ENCODE peak calls at places on chromosomes 13 and 19, in seven cellular contexts. One of them, this sample, is unnamed.

GRCh38 chr13:37047032-37047431 is 12.5 kb downstream of the SUPT20H start:
- DNase-seq in activated gamma-delta T cell: no peak
- DNase-seq in ELF-1: no peak
- DNase-seq in germinal center: no peak
- DNase-seq in NCI-H2081: no peak
- DNase-seq in stimulated activated CD4-positive, alpha-beta T cell treated with anti-CD3 and anti-CD28 coated beads, Interleukin-1b, Interleukin-23, amount 100 ng/mL, for 24 hours: no peak
- DNase-seq in skeletal muscle cell: no peak
- DNase-seq in this sample: no peak

GRCh38 chr13:114151565-114152284 is 19.3 kb upstream of the RASA3 start:
- DNase-seq in germinal center: no peak
- DNase-seq in NCI-H2081: no peak
- DNase-seq in skeletal muscle cell: no peak
- DNase-seq in stimulated activated CD4-positive, alpha-beta T cell treated with anti-CD3 and anti-CD28 coated beads, Interleukin-1b, Interleukin-23, amount 100 ng/mL, for 24 hours: no peak
- DNase-seq in ELF-1: no peak
- DNase-seq in activated gamma-delta T cell: no peak
- DNase-seq in this sample: no peak

GRCh38 chr13:91817250-91817649 is 418.8 kb downstream of the GPC5 start:
- DNase-seq in activated gamma-delta T cell: no peak
- DNase-seq in skeletal muscle cell: no peak
- DNase-seq in ELF-1: no peak
- DNase-seq in NCI-H2081: no peak
- DNase-seq in stimulated activated CD4-positive, alpha-beta T cell treated with anti-CD3 and anti-CD28 coated beads, Interleukin-1b, Interleukin-23, amount 100 ng/mL, for 24 hours: no peak
- DNase-seq in germinal center: no peak
- DNase-seq in this sample: peak

GRCh38 chr19:19227217-19227616 is 15.5 kb downstream of the NCAN start:
- DNase-seq in germinal center: no peak
- DNase-seq in stimulated activated CD4-positive, alpha-beta T cell treated with anti-CD3 and anti-CD28 coated beads, Interleukin-1b, Interleukin-23, amount 100 ng/mL, for 24 hours: no peak
- DNase-seq in activated gamma-delta T cell: no peak
- DNase-seq in NCI-H2081: no peak
- DNase-seq in skeletal muscle cell: no peak
- DNase-seq in ELF-1: no peak
- DNase-seq in this sample: no peak

GRCh38 chr13:91133941-91134772 is 213.3 kb upstream of the MIR17HG start:
- DNase-seq in skeletal muscle cell: no peak
- DNase-seq in activated gamma-delta T cell: no peak
- DNase-seq in NCI-H2081: peak
- DNase-seq in stimulated activated CD4-positive, alpha-beta T cell treated with anti-CD3 and anti-CD28 coated beads, Interleukin-1b, Interleukin-23, amount 100 ng/mL, for 24 hours: peak
- DNase-seq in ELF-1: peak
- DNase-seq in germinal center: peak
- DNase-seq in this sample: peak

GRCh38 chr19:54164369-54165068 is 5.0 kb upstream of the LENG1 start:
- DNase-seq in skeletal muscle cell: no peak
- DNase-seq in germinal center: no peak
- DNase-seq in activated gamma-delta T cell: peak
- DNase-seq in stimulated activated CD4-positive, alpha-beta T cell treated with anti-CD3 and anti-CD28 coated beads, Interleukin-1b, Interleukin-23, amount 100 ng/mL, for 24 hours: peak
- DNase-seq in NCI-H2081: peak
- DNase-seq in ELF-1: peak
- DNase-seq in this sample: peak

GRCh38 chr19:45763691-45764294 is 5.3 kb downstream of the SIX5 start:
- DNase-seq in skeletal muscle cell: no peak
- DNase-seq in germinal center: no peak
- DNase-seq in activated gamma-delta T cell: no peak
- DNase-seq in NCI-H2081: no peak
- DNase-seq in ELF-1: no peak
- DNase-seq in stimulated activated CD4-positive, alpha-beta T cell treated with anti-CD3 and anti-CD28 coated beads, Interleukin-1b, Interleukin-23, amount 100 ng/mL, for 24 hours: no peak
- DNase-seq in this sample: no peak

GRCh38 chr13:89066868-89067466 is 1395.8 kb downstream of the SLITRK5 start:
- DNase-seq in stimulated activated CD4-positive, alpha-beta T cell treated with anti-CD3 and anti-CD28 coated beads, Interleukin-1b, Interleukin-23, amount 100 ng/mL, for 24 hours: peak
- DNase-seq in NCI-H2081: peak
- DNase-seq in ELF-1: peak
- DNase-seq in skeletal muscle cell: peak
- DNase-seq in activated gamma-delta T cell: no peak
- DNase-seq in germinal center: no peak
- DNase-seq in this sample: peak

GRCh38 chr13:95115525-95115924 is 185.7 kb downstream of the ABCC4 start:
- DNase-seq in activated gamma-delta T cell: no peak
- DNase-seq in skeletal muscle cell: no peak
- DNase-seq in germinal center: no peak
- DNase-seq in NCI-H2081: peak
- DNase-seq in ELF-1: no peak
- DNase-seq in stimulated activated CD4-positive, alpha-beta T cell treated with anti-CD3 and anti-CD28 coated beads, Interleukin-1b, Interleukin-23, amount 100 ng/mL, for 24 hours: no peak
- DNase-seq in this sample: peak

GRCh38 chr13:22240716-22241115 is 569.8 kb downstream of the FGF9 start:
- DNase-seq in activated gamma-delta T cell: no peak
- DNase-seq in germinal center: no peak
- DNase-seq in ELF-1: no peak
- DNase-seq in stimulated activated CD4-positive, alpha-beta T cell treated with anti-CD3 and anti-CD28 coated beads, Interleukin-1b, Interleukin-23, amount 100 ng/mL, for 24 hours: no peak
- DNase-seq in NCI-H2081: no peak
- DNase-seq in skeletal muscle cell: no peak
- DNase-seq in this sample: no peak

GRCh38 chr13:114031631-114032030 is 57.8 kb upstream of the C13orf46 start:
- DNase-seq in germinal center: no peak
- DNase-seq in stimulated activated CD4-positive, alpha-beta T cell treated with anti-CD3 and anti-CD28 coated beads, Interleukin-1b, Interleukin-23, amount 100 ng/mL, for 24 hours: no peak
- DNase-seq in ELF-1: no peak
- DNase-seq in NCI-H2081: no peak
- DNase-seq in skeletal muscle cell: no peak
- DNase-seq in activated gamma-delta T cell: no peak
- DNase-seq in this sample: no peak

GRCh38 chr19:38849746-38850230 is at the start of gene HNRNPL:
- DNase-seq in NCI-H2081: no peak
- DNase-seq in ELF-1: no peak
- DNase-seq in germinal center: peak
- DNase-seq in activated gamma-delta T cell: peak
- DNase-seq in skeletal muscle cell: no peak
- DNase-seq in stimulated activated CD4-positive, alpha-beta T cell treated with anti-CD3 and anti-CD28 coated beads, Interleukin-1b, Interleukin-23, amount 100 ng/mL, for 24 hours: peak
- DNase-seq in this sample: no peak

GRCh38 chr19:1648156-1648925 is 4.1 kb downstream of the TCF3 start:
- DNase-seq in stimulated activated CD4-positive, alpha-beta T cell treated with anti-CD3 and anti-CD28 coated beads, Interleukin-1b, Interleukin-23, amount 100 ng/mL, for 24 hours: no peak
- DNase-seq in activated gamma-delta T cell: no peak
- DNase-seq in germinal center: peak
- DNase-seq in ELF-1: no peak
- DNase-seq in NCI-H2081: no peak
- DNase-seq in skeletal muscle cell: no peak
- DNase-seq in this sample: no peak

GRCh38 chr19:21256722-21257121 is 72.5 kb downstream of the ZNF708 start:
- DNase-seq in skeletal muscle cell: no peak
- DNase-seq in NCI-H2081: no peak
- DNase-seq in activated gamma-delta T cell: no peak
- DNase-seq in ELF-1: peak
- DNase-seq in stimulated activated CD4-positive, alpha-beta T cell treated with anti-CD3 and anti-CD28 coated beads, Interleukin-1b, Interleukin-23, amount 100 ng/mL, for 24 hours: no peak
- DNase-seq in germinal center: no peak
- DNase-seq in this sample: peak

GRCh38 chr19:43699506-43700367 is 16.1 kb upstream of the IRGC start:
- DNase-seq in activated gamma-delta T cell: no peak
- DNase-seq in germinal center: no peak
- DNase-seq in ELF-1: peak
- DNase-seq in skeletal muscle cell: no peak
- DNase-seq in stimulated activated CD4-positive, alpha-beta T cell treated with anti-CD3 and anti-CD28 coated beads, Interleukin-1b, Interleukin-23, amount 100 ng/mL, for 24 hours: no peak
- DNase-seq in NCI-H2081: no peak
- DNase-seq in this sample: peak

GRCh38 chr13:31587696-31588266 is 151.5 kb upstream of the RXFP2 start:
- DNase-seq in activated gamma-delta T cell: no peak
- DNase-seq in ELF-1: no peak
- DNase-seq in stimulated activated CD4-positive, alpha-beta T cell treated with anti-CD3 and anti-CD28 coated beads, Interleukin-1b, Interleukin-23, amount 100 ng/mL, for 24 hours: no peak
- DNase-seq in skeletal muscle cell: peak
- DNase-seq in germinal center: no peak
- DNase-seq in NCI-H2081: no peak
- DNase-seq in this sample: no peak

GRCh38 chr13:49806126-49806536 is 13.6 kb upstream of the KPNA3 start:
- DNase-seq in ELF-1: no peak
- DNase-seq in NCI-H2081: no peak
- DNase-seq in skeletal muscle cell: no peak
- DNase-seq in stimulated activated CD4-positive, alpha-beta T cell treated with anti-CD3 and anti-CD28 coated beads, Interleukin-1b, Interleukin-23, amount 100 ng/mL, for 24 hours: no peak
- DNase-seq in germinal center: no peak
- DNase-seq in activated gamma-delta T cell: no peak
- DNase-seq in this sample: no peak

GRCh38 chr19:47232422-47233211 is 1.6 kb upstream of the BBC3 start:
- DNase-seq in germinal center: no peak
- DNase-seq in activated gamma-delta T cell: no peak
- DNase-seq in NCI-H2081: no peak
- DNase-seq in ELF-1: no peak
- DNase-seq in skeletal muscle cell: no peak
- DNase-seq in stimulated activated CD4-positive, alpha-beta T cell treated with anti-CD3 and anti-CD28 coated beads, Interleukin-1b, Interleukin-23, amount 100 ng/mL, for 24 hours: no peak
- DNase-seq in this sample: peak

GRCh38 chr13:30148171-30148754 is 159.1 kb downstream of the KATNAL1 start:
- DNase-seq in germinal center: no peak
- DNase-seq in skeletal muscle cell: no peak
- DNase-seq in stimulated activated CD4-positive, alpha-beta T cell treated with anti-CD3 and anti-CD28 coated beads, Interleukin-1b, Interleukin-23, amount 100 ng/mL, for 24 hours: no peak
- DNase-seq in ELF-1: no peak
- DNase-seq in activated gamma-delta T cell: no peak
- DNase-seq in NCI-H2081: no peak
- DNase-seq in this sample: no peak

GRCh38 chr19:1422360-1422759 is 15.0 kb downstream of the DAZAP1 start:
- DNase-seq in activated gamma-delta T cell: no peak
- DNase-seq in ELF-1: no peak
- DNase-seq in skeletal muscle cell: no peak
- DNase-seq in stimulated activated CD4-positive, alpha-beta T cell treated with anti-CD3 and anti-CD28 coated beads, Interleukin-1b, Interleukin-23, amount 100 ng/mL, for 24 hours: no peak
- DNase-seq in NCI-H2081: no peak
- DNase-seq in germinal center: no peak
- DNase-seq in this sample: no peak

GRCh38 chr13:52155177-52155576 is 4.2 kb downstream of the NEK3 start:
- DNase-seq in NCI-H2081: no peak
- DNase-seq in germinal center: no peak
- DNase-seq in ELF-1: no peak
- DNase-seq in skeletal muscle cell: no peak
- DNase-seq in activated gamma-delta T cell: no peak
- DNase-seq in stimulated activated CD4-positive, alpha-beta T cell treated with anti-CD3 and anti-CD28 coated beads, Interleukin-1b, Interleukin-23, amount 100 ng/mL, for 24 hours: no peak
- DNase-seq in this sample: no peak

GRCh38 chr19:19257137-19257536 is 16.0 kb downstream of the TM6SF2 start:
- DNase-seq in skeletal muscle cell: no peak
- DNase-seq in ELF-1: no peak
- DNase-seq in stimulated activated CD4-positive, alpha-beta T cell treated with anti-CD3 and anti-CD28 coated beads, Interleukin-1b, Interleukin-23, amount 100 ng/mL, for 24 hours: no peak
- DNase-seq in NCI-H2081: no peak
- DNase-seq in germinal center: no peak
- DNase-seq in activated gamma-delta T cell: no peak
- DNase-seq in this sample: no peak

GRCh38 chr13:49307365-49307764 is 59.6 kb downstream of the CDADC1 start:
- DNase-seq in germinal center: no peak
- DNase-seq in stimulated activated CD4-positive, alpha-beta T cell treated with anti-CD3 and anti-CD28 coated beads, Interleukin-1b, Interleukin-23, amount 100 ng/mL, for 24 hours: no peak
- DNase-seq in NCI-H2081: no peak
- DNase-seq in skeletal muscle cell: no peak
- DNase-seq in ELF-1: no peak
- DNase-seq in activated gamma-delta T cell: no peak
- DNase-seq in this sample: no peak

GRCh38 chr19:46386151-46386550 is 27.2 kb downstream of the CCDC8 start:
- DNase-seq in activated gamma-delta T cell: no peak
- DNase-seq in ELF-1: no peak
- DNase-seq in skeletal muscle cell: no peak
- DNase-seq in NCI-H2081: no peak
- DNase-seq in stimulated activated CD4-positive, alpha-beta T cell treated with anti-CD3 and anti-CD28 coated beads, Interleukin-1b, Interleukin-23, amount 100 ng/mL, for 24 hours: no peak
- DNase-seq in germinal center: no peak
- DNase-seq in this sample: no peak

GRCh38 chr13:27269114-27269665 is 1.4 kb upstream of the RASL11A start:
- DNase-seq in skeletal muscle cell: no peak
- DNase-seq in NCI-H2081: no peak
- DNase-seq in ELF-1: no peak
- DNase-seq in stimulated activated CD4-positive, alpha-beta T cell treated with anti-CD3 and anti-CD28 coated beads, Interleukin-1b, Interleukin-23, amount 100 ng/mL, for 24 hours: no peak
- DNase-seq in germinal center: no peak
- DNase-seq in activated gamma-delta T cell: no peak
- DNase-seq in this sample: no peak

This sample was measured in astrocyte.